ENCODE peak calls at places on chromosomes 13 and 19, in five cellular contexts. C is stomach, J is ovary, W is heart left ventricle, U is IMR-90. R is an unnamed sample.

GRCh38 chr13:21322988-21323387 is 136.1 kb downstream of the ZDHHC20 start:
- DNase-seq in J (no peak), U (no peak), C (no peak), W (no peak), R (no peak)

GRCh38 chr19:53991224-53992113 is at the start of gene CACNG6:
- DNase-seq in U (no peak), W (no peak), J (no peak), C (peak; percentile 39), R (peak; percentile 88)

GRCh38 chr19:10831980-10832658 is 3.9 kb downstream of the TMED1 start:
- DNase-seq in C (no peak), U (no peak), J (no peak), W (no peak), R (no peak)

GRCh38 chr13:110308377-110309158 is 1.5 kb downstream of the COL4A2 start:
- DNase-seq in U (no peak), W (no peak), C (no peak), J (peak; percentile 37), R (no peak)

GRCh38 chr13:38693641-38694040 is 6.8 kb downstream of the FREM2 start:
- DNase-seq in W (peak; percentile 28), U (no peak), J (no peak), C (peak; percentile 38), R (peak; percentile 35)

GRCh38 chr19:41919948-41920712 is 8.1 kb downstream of the ERFL start:
- DNase-seq in J (no peak), U (no peak), W (no peak), C (no peak), R (no peak)

GRCh38 chr19:38004505-38005223 is 97.7 kb downstream of the SIPA1L3 start:
- DNase-seq in C (peak; percentile 55), W (peak; percentile 88), J (peak; percentile 69), U (peak; percentile 98), R (peak; percentile 79)

GRCh38 chr19:58060231-58060630 is 1.1 kb downstream of the ZNF135 start:
- DNase-seq in W (no peak), U (no peak), J (no peak), C (no peak), R (no peak)

GRCh38 chr13:29858231-29858630 is 7.8 kb upstream of the UBL3 start:
- DNase-seq in C (no peak), W (no peak), U (no peak), J (no peak), R (no peak)

GRCh38 chr13:110554946-110555345 is 6.6 kb downstream of the RAB20 start:
- DNase-seq in U (no peak), C (no peak), W (no peak), J (no peak), R (no peak)

DNA sequence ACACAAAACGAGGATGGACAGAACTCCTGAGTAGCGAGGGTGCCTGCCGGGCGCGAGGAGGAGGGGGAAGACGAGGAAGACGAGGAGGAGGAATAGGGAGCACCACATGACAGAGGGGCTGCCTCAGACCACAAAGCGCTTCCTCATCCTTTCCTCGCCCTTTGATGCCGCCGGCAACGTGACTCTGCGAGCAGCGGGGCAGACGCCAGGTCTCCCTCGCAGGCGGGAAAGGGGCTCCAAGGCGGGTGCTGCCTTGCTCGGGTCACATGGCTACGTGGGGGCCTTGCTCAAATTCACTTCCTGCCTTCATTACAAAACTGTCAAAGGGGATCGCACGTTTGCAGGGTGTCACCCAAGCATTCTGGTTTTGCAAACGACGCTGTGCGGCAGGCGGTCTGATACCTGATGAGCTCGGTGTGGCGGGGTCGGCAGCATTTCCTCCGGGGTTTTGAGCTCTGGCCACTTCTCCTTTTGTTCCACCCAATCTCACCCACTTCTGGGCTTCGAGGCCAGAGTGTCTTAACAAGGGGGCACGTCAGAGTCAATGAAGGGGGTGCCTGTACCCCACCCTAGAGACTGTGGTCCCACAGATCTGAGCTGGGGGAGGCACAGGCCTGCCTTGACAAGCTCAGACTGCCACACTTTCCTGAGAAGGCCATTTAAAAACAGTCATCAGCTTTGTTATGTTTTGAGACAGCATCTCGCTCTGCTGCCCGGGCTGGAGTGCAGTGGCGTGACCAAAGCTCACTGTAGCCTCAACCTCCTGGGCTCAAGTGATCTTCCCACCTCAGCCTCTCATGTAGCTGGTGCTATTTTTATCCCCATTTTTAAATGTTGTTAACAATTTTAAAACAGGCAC is 14.9 kb downstream of the MAP2K2 start:
- DNase-seq in W (no peak), J (no peak), U (no peak), C (peak; percentile 27), R (no peak)
- TF ChIP-seq POLR2A in W (no peak), J (no peak), U (no peak), C (no peak), R (no peak)

GRCh38 chr19:12495002-12495802 is 10.6 kb upstream of the ZNF709 start:
- DNase-seq in W (peak; percentile 97), J (peak; percentile 84), U (peak; percentile 79), C (peak; percentile 97), R (peak; percentile 89)
- TF ChIP-seq POLR2A in W (peak; percentile 83), J (peak; percentile 52), U (peak; percentile 51), C (no peak), R (peak; percentile 43)

GRCh38 chr19:19732579-19733501 is at the start of gene ZNF14:
- DNase-seq in U (peak; percentile 90), J (peak; percentile 92), C (peak; percentile 95), W (peak; percentile 96), R (peak; percentile 81)
- TF ChIP-seq POLR2A in U (no peak), J (peak; percentile 88), C (no peak), W (peak; percentile 85), R (peak; percentile 62)

DNA sequence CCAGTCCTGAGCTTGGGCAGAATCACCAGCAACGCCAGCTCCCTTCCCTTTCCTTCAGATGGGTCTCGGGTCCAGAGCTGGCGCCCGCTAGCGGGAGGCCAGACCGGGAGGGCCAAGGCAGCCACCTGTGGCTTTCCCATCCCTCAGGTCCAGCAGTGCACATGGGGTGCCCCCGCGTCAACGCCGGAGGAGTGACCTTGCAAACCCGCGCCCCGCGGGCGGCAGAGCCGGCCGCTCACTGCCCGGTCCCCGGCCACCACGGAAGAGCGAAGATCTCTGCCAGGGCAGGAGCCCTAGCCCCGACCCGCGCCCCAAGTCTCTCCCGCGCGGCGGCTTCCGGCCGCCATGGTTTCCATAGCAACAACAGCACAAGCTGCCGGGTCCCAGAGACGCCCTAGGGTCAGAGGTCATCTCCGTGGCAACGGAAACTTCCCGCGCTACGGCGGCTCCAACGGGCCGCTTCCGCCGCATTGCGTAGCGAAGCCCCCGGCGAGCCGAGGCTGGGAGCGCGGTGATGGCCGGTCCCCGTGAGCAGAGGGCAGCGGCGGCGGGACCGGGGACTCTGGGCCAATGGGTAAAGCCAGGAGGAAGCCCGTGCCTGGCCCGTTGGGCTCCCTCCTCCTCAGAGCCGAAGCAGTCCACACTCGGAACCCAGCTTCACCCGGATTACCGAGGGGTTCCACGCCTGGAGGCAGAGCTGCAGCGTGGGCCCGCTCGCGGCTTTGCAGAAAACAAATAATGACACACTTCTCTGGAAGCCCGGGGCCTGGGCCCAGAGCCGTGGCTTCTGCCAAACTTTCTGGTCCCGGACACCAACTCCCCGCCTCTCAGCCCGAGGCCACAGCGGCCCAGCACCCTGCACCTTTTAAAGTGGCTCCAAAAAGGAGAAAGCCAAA is 7.4 kb downstream of the FGF14 start:
- DNase-seq in C (peak; percentile 90), J (peak; percentile 91), U (peak; percentile 73), W (peak; percentile 97), R (peak; percentile 84)
- TF ChIP-seq POLR2A in C (no peak), J (peak; percentile 31), U (no peak), W (peak; percentile 64), R (no peak)

GRCh38 chr19:51599084-51599483 is 28.0 kb downstream of the ZNF175 start:
- DNase-seq in C (no peak), U (no peak), J (no peak), W (no peak), R (no peak)
- TF ChIP-seq POLR2A in C (no peak), U (no peak), J (no peak), W (no peak), R (no peak)

DNA sequence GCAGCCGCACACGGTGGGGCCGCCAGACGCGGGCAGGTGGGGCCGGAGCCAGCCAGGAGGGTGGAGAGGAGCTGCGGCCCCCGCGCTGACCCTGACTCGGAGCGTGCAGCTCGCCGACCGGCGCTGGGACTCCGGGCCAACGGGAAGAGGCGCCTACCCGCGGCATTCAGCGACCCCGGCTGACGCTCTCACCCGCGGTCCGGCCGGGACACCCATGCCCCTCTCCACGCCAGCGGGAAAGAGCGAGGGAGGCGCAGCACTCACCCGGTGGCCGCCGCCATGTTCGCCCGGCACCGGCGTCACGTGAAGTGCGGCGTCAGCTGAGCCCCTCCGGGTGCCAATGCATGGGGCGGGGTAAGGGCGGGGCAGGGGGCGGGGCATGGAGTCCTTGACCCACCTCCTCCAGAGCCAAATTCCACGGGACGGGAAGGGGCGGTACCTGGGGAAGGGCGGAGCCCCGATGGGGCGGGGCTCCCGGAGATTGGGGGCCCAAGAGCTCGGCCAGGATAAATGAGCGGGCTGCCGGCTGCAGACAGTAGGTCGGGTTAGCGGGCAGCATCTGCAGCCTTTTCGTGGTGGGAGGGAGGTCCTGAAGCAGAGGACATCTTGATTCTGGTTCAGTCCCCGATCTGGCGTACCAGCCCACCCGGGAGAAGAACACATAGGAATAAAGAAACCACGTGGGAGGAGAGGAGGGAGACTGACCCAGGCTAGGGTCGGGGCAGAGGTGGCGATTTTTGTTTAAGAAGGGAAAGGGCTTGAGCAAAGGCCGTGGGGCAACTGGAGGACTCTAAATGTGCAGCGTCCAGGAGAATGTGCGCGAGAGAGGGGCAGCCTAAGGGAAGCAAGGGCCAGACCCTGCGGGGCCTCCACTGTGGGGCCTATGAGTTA is at the start of gene PEPD:
- DNase-seq in W (peak; percentile 91), U (peak; percentile 82), C (peak; percentile 90), J (peak; percentile 87), R (peak; percentile 82)
- TF ChIP-seq POLR2A in W (peak; percentile 84), U (peak; percentile 85), C (no peak), J (no peak), R (peak; percentile 85)

DNA sequence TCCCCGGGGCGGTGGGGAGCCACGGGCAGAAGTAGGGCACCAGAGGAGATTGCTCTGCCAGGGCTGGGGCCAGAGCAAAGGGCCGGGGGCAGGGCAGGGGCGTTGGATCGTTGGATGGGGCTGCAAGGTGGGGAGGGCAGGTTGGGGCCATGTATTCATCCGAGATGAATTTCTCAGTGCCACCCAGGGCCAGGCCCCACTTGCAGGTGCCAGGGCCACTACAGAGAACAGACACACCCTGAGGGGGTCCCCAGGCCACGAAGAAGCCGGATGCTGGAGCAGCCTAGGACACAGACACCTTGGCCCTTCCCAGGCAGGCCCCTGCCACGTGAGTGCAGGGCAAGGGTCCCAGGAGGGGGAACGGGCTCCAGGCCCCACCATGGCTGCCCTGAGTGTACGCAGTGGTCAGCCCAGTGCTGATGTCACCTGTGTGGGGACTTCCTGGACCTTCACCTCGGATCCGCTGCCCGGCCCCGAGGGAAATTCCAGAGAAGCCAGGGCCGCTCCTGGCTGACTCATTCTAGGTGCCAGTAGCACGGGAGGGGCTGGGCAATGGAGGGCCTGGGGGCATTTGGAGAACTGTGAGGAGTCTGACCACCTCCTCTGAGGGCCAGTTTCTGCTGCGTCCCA is 9.6 kb upstream of the SBNO2 start:
- DNase-seq in U (peak; percentile 25), C (peak; percentile 76), J (no peak), W (no peak), R (no peak)
- TF ChIP-seq POLR2A in U (no peak), C (no peak), J (no peak), W (no peak), R (no peak)

GRCh38 chr19:6424190-6424938 is at the start of gene KHSRP:
- DNase-seq in C (no peak), U (no peak), J (peak; percentile 23), W (peak; percentile 50), R (no peak)
- TF ChIP-seq POLR2A in C (no peak), U (peak; percentile 72), J (peak; percentile 70), W (peak; percentile 86), R (peak; percentile 90)

R was measured in gastrocnemius medialis.